ENCODE peak calls at places on chromosomes 7 and 10, in eight cellular contexts. S is GM12865, E is cardiac fibroblast, A is GM06990, K is ascending aorta, C is tibial nerve, D is testis, N is NB4. Y is an unnamed sample.

GRCh38 chr7:1367501-1367900 is 91.8 kb downstream of the MICALL2 start:
- DNase-seq in S (no peak), E (no peak), A (no peak), K (no peak), C (no peak), D (no peak), N (no peak), Y (no peak)

GRCh38 chr7:142883145-142883544 is 2.4 kb downstream of the TRPV6 start:
- DNase-seq in S (no peak), E (no peak), A (no peak), K (no peak), C (no peak), D (peak), N (no peak), Y (no peak)

GRCh38 chr7:38411404-38411803 is 138.0 kb upstream of the TARP start:
- DNase-seq in S (peak), E (peak), A (no peak), K (no peak), C (no peak), D (no peak), N (peak), Y (peak)

GRCh38 chr10:109846832-109847231 is 76.5 kb downstream of the XPNPEP1 start:
- DNase-seq in S (no peak), E (no peak), A (no peak), K (no peak), C (no peak), D (no peak), N (no peak), Y (no peak)

GRCh38 chr7:73740212-73740611 is 1.6 kb upstream of the ABHD11 start:
- DNase-seq in S (no peak), E (no peak), A (no peak), K (no peak), C (no peak), D (no peak), N (no peak), Y (no peak)

GRCh38 chr7:110835209-110835608 is 255.7 kb upstream of the LRRN3 start:
- DNase-seq in S (no peak), E (no peak), A (no peak), K (no peak), C (no peak), D (no peak), N (no peak), Y (no peak)

GRCh38 chr7:78169992-78170391 is 371.4 kb downstream of the PHTF2 start:
- DNase-seq in S (no peak), E (no peak), A (no peak), K (no peak), C (no peak), D (no peak), N (no peak), Y (no peak)

GRCh38 chr7:114468844-114469243 is 54.2 kb downstream of the FOXP2 start:
- DNase-seq in S (peak), E (peak), A (peak), K (no peak), C (no peak), D (no peak), N (no peak), Y (peak)

GRCh38 chr7:91201731-91202130 is 62.5 kb upstream of the FZD1 start:
- DNase-seq in S (no peak), E (no peak), A (no peak), K (no peak), C (no peak), D (no peak), N (no peak), Y (no peak)

GRCh38 chr10:118595598-118596425 is at the start of gene PRLHR:
- DNase-seq in S (no peak), E (peak), A (no peak), K (no peak), C (no peak), D (peak), N (peak), Y (no peak)

GRCh38 chr7:66186991-66187390 is 18.1 kb upstream of the TPST1 start:
- DNase-seq in S (no peak), E (no peak), A (no peak), K (no peak), C (no peak), D (no peak), N (no peak), Y (no peak)

GRCh38 chr7:44484482-44485313 is 5.8 kb downstream of the NUDCD3 start:
- DNase-seq in S (no peak), E (peak), A (no peak), K (no peak), C (no peak), D (no peak), N (no peak), Y (no peak)

GRCh38 chr7:151674161-151674920 is 154.6 kb upstream of the RHEB start:
- DNase-seq in S (no peak), E (no peak), A (no peak), K (peak), C (no peak), D (no peak), N (no peak), Y (no peak)

GRCh38 chr10:125107166-125107949 is 53.0 kb downstream of the CTBP2 start:
- DNase-seq in S (no peak), E (peak), A (no peak), K (no peak), C (no peak), D (no peak), N (no peak), Y (no peak)

GRCh38 chr7:141444956-141445355 is 106.3 kb upstream of the AGK start:
- DNase-seq in S (no peak), E (no peak), A (no peak), K (no peak), C (no peak), D (no peak), N (no peak), Y (no peak)

GRCh38 chr7:32078824-32079223 is 8.6 kb upstream of the PDE1C start:
- DNase-seq in S (no peak), E (no peak), A (no peak), K (no peak), C (no peak), D (no peak), N (no peak), Y (no peak)

DNA sequence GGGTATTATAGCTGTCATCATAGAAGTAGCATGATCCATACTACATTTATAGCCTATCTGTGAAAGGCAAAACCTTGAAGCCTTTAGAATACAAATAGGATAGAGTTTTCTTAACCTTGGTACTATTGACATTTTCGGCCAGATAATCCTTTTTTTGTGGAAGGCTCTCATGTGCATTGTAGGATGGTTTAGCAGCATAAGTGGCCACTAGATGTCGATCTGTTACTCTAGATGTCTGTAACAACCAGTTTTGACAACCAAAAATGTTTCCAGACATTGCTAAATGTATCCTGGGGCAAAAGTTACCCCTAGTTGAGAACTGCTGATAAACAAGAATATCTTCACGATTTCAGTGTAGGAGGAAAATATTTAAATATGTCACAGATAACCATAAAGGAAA is 319.4 kb upstream of the GALNT17 start:
- DNase-seq in S (no peak), E (no peak), A (no peak), K (no peak), C (no peak), D (no peak), N (no peak), Y (no peak)
- TF ChIP-seq CTCF in S (peak), E (no peak), A (peak), K (no peak), C (no peak), D (no peak), N (peak), Y (no peak)

GRCh38 chr7:18845700-18846099 is 271.7 kb downstream of the TWIST1 start:
- DNase-seq in S (no peak), E (no peak), A (no peak), K (no peak), C (no peak), D (no peak), N (no peak), Y (no peak)

GRCh38 chr7:18844735-18845134 is 272.7 kb downstream of the TWIST1 start:
- DNase-seq in S (peak), E (no peak), A (no peak), K (no peak), C (no peak), D (no peak), N (no peak), Y (no peak)

GRCh38 chr7:18843979-18844378 is 273.5 kb downstream of the TWIST1 start:
- DNase-seq in S (no peak), E (no peak), A (no peak), K (no peak), C (no peak), D (no peak), N (no peak), Y (no peak)

GRCh38 chr7:18849130-18849529 is 268.3 kb downstream of the TWIST1 start:
- DNase-seq in S (no peak), E (no peak), A (no peak), K (no peak), C (no peak), D (no peak), N (no peak), Y (no peak)

DNA sequence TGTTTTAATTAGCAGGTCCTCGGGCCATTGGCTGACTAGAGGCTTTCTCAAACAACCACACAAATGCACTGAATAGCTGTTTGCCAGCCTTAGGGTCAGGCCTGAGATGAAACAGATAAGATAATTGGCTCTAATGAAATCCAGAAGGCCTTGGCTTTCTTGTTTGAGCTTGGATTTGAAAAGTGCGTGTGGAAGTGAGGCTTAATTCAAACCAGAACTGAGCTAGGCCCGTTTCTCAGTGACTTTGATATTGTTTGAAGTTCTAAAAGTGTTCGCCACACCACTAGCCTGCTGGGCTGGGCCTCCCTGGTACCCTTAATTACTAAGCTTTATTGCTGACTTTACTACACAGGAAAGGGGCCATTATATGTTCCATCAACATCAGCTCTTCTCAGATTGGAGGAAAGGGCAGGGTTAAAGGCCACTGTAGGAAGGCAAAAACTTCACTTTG is 270.6 kb downstream of the TWIST1 start:
- DNase-seq in S (no peak), E (no peak), A (no peak), K (no peak), C (no peak), D (no peak), N (no peak), Y (peak)
- H3K4me3 ChIP-seq in S (no peak), E (no peak), A (no peak), K (no peak), C (no peak), D (no peak), N (no peak), Y (no peak)

DNA sequence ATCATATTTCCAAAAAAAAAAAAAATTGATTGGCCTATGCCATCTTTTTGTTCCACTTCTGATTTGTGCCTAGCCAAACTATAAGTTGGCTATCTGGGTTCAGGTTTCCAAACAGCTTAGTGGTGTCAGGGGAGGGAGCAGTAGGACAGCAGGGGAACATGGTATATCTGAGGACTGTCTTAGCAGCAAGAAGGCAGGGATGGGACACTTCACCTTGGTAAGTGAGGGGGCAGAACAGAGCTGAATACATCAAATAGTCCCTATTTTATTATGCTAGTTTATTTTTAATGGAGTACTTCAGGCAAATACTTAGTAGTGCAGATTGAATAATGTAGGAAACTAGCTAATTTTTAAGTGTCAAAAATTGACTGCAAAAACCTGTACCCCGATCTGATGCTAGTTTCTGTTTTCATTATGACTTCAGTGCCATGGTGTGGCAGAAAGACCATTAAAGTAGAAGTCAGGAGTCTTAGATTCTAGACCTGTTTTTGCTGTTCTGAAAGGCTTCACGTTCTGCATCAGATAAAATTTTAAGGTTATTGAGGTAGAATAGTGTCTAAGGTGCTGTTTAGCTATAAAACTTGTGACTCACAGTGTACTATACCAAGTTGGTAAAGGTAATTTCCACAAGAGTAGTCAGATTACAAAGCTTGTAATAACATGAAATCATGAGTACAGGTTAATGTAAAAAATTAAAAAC is 38.4 kb downstream of the ZNRF2 start:
- DNase-seq in S (peak), E (no peak), A (peak), K (no peak), C (no peak), D (no peak), N (peak), Y (no peak)
- TF ChIP-seq CTCF in S (no peak), E (no peak), A (no peak), K (no peak), C (no peak), D (no peak), N (no peak), Y (no peak)

GRCh38 chr10:117545141-117546019 is 2.8 kb downstream of the EMX2 start:
- DNase-seq in S (no peak), E (no peak), A (no peak), K (peak), C (no peak), D (no peak), N (no peak), Y (no peak)

GRCh38 chr10:117547301-117548153 is 5.0 kb downstream of the EMX2 start:
- DNase-seq in S (no peak), E (no peak), A (no peak), K (no peak), C (no peak), D (no peak), N (no peak), Y (no peak)

GRCh38 chr10:117546020-117546629 is 3.6 kb downstream of the EMX2 start:
- DNase-seq in S (no peak), E (no peak), A (no peak), K (no peak), C (no peak), D (no peak), N (no peak), Y (no peak)

GRCh38 chr10:117548191-117548668 is 5.7 kb downstream of the EMX2 start:
- DNase-seq in S (no peak), E (no peak), A (no peak), K (no peak), C (no peak), D (no peak), N (no peak), Y (no peak)

GRCh38 chr10:117546630-117547300 is 4.2 kb downstream of the EMX2 start:
- DNase-seq in S (no peak), E (no peak), A (no peak), K (no peak), C (no peak), D (no peak), N (no peak), Y (no peak)
- H3K4me3 ChIP-seq in S (no peak), E (no peak), A (no peak), K (no peak), C (no peak), D (no peak), N (no peak), Y (peak)

DNA sequence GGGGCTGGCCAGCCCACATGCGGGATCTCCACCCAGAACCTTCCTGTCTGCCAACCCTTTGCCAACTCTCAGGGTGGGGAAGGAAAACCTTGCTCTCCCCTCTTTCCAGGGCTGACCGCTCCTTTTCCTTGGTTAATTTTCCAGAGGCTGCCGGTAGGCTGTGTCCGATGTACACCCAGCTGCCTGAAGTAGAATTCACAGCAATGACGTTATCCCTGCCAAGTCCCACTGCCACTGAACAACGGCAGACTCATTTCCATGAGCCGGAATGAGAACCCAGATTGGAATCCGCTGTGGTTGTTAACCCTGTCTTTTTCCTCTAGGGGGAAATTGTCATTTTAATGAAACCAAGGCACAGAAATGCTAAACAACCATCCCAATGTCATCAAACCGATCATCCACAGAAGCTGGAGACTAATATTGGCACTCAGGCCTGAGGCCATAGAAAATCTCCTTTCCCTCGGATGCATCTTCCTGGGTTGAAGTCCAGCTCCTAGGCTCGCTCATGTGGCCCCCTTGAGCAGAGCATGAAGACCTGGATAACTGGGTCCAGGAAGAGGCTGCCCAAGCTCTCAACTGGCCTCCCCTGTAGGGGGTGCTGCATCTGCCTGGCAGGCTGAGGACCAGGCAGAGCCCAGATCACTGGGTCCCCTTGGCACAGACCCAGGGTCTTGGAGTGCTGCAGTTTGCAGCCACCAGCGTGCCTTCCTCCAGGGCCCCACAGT is 30.4 kb downstream of the KLRG2 start:
- DNase-seq in S (no peak), E (peak), A (no peak), K (peak), C (no peak), D (no peak), N (no peak), Y (peak)
- TF ChIP-seq CTCF in S (no peak), E (peak), A (no peak), K (peak), C (peak), D (no peak), N (peak), Y (no peak)

GRCh38 chr7:14834456-14834855 is 68.1 kb downstream of the DGKB start:
- DNase-seq in S (peak), E (peak), A (no peak), K (no peak), C (no peak), D (no peak), N (no peak), Y (no peak)
- H3K4me3 ChIP-seq in S (no peak), E (no peak), A (no peak), K (no peak), C (no peak), D (no peak), N (no peak), Y (no peak)

Y was measured in foreskin fibroblast.